ENCODE peak calls at places on chromosomes 6 and 20, in six cellular contexts. M is left ventricle myocardium inferior, T is Calu3, G is K562, R is GM12878, C is psoas muscle. S is an unnamed sample.

GRCh38 chr6:164640946-164641345 is 668.5 kb downstream of the C6orf118 start:
- DNase-seq in G (no peak), R (no peak), C (no peak), T (no peak), M (no peak), S (no peak)

GRCh38 chr6:37171970-37172812 is 2.2 kb downstream of the PIM1 start:
- DNase-seq in M (peak), R (peak), C (peak), G (peak), T (peak), S (no peak)

GRCh38 chr6:15372932-15373331 is 127.1 kb downstream of the JARID2 start:
- DNase-seq in G (no peak), M (no peak), R (no peak), T (no peak), C (no peak), S (no peak)

GRCh38 chr6:135233676-135234491 is 52.8 kb downstream of the MYB start:
- DNase-seq in M (no peak), R (no peak), C (no peak), T (no peak), G (no peak), S (no peak)

GRCh38 chr20:49024220-49024619 is 21.9 kb upstream of the CSE1L start:
- DNase-seq in C (no peak), M (no peak), G (no peak), T (no peak), R (no peak), S (no peak)

GRCh38 chr6:112851141-112851540 is 504.0 kb downstream of the RFPL4B start:
- DNase-seq in G (no peak), R (no peak), T (no peak), M (no peak), C (no peak), S (no peak)

GRCh38 chr20:44738779-44739477 is 6.7 kb upstream of the KCNK15 start:
- DNase-seq in C (no peak), R (peak), M (no peak), T (peak), G (peak), S (no peak)

GRCh38 chr20:61259741-61260140 is 7.7 kb downstream of the CDH4 start:
- DNase-seq in C (no peak), M (no peak), R (no peak), T (no peak), G (no peak), S (no peak)

GRCh38 chr6:103273048-103273447 is 1586.7 kb downstream of the HACE1 start:
- DNase-seq in T (no peak), R (no peak), G (peak), C (no peak), M (no peak), S (no peak)

GRCh38 chr20:33945391-33946079 is 48.2 kb upstream of the RALY start:
- DNase-seq in R (no peak), T (no peak), C (no peak), M (no peak), G (no peak), S (no peak)

GRCh38 chr20:33944914-33945313 is 48.8 kb upstream of the RALY start:
- DNase-seq in C (no peak), R (no peak), T (no peak), G (no peak), M (no peak), S (no peak)

GRCh38 chr20:33951171-33951570 is 42.5 kb upstream of the RALY start:
- DNase-seq in R (no peak), T (no peak), C (no peak), G (no peak), M (no peak), S (no peak)

GRCh38 chr20:33948480-33948879 is 45.2 kb upstream of the RALY start:
- DNase-seq in C (no peak), G (no peak), M (no peak), T (no peak), R (no peak), S (no peak)

DNA sequence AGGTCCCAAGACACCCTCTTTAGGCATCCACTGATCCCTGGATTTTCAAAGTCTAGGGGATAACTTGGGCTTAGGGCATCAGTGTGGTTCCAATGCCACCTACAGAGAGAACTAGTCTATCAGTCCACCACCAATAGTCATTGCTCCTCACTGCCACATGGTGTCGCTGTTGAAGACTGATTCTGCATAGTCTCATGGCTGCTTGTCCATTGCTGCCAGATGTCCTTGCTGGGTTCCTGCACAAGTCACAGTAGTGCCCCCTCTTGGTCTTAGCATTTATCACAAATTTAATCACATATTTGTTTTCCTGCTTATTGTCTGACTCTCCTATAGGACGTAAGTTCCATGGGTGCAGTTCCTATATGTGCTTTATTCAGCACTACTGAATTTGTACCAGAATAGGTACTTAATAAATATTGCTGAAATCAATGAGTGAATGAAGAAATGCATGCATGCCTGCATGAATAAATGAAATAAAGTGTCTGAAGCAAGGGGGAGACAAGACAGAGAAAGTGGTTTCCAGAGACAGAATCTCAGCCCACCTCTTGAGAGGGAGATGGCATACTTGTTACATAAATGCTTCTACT is 45.9 kb upstream of the RALY start:
- DNase-seq in M (no peak), G (peak), T (peak), R (peak), C (no peak), S (no peak)
- TF ChIP-seq CTCF in M (peak), G (peak), T (peak), R (peak), C (peak), S (peak)

DNA sequence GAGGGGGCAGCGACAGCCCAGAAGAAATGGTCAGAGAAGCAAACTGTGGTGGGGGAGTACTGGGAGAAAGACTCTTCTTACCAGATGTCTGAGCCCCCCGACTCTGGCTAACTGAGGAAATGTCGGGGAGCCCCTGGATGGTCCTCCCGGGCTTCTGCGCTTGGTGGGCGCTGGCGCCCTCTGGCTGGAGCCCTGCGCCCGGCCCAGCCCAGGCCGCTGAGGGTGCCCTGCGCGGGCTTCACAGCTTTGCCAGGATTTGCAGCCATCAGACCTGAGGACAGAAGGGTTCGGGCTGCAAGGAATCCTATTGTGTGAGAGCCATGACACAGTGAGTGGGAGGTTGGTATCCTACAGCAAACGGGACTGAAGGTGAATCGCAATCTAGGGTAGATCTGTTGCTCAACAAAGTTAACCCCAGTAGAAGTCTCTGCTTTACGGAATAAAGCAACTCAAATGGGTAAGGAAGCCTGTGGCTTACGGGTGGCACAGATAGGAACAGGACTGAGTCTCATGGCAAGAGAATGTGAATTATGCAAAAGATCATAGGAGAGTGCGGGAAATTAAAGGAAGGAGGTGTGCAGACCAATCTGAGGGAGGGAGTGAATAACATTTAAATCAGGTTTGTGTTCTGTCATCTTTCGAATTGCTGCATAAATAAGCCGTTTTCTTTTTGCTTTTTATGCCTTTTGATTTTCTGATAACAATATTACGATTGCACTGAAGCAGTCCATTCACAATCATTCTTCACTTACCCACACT is 719 bp upstream of the RCAN2 start:
- DNase-seq in R (no peak), M (peak), G (no peak), T (peak), C (peak), S (no peak)
- TF ChIP-seq CTCF in R (peak), M (peak), G (no peak), T (peak), C (peak), S (peak)

DNA sequence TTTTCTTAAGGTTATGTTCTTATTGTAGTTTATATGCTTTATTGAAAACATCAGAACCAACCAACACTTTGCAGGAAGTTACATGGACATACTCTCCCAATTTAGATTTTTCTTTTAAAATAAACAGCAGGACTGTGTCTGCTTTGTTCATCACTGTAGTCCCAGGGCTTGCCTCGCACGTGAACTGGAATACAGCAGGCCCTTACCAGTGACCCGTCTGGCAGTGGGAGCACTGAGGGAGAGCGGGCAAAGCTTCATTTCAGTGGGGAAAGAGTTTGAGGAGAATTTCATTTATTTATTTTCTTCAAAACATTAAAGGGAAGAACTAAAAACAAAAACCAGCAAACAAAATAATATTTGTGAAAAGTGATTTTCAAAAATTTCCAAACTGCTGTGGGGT is 230.8 kb downstream of the PAX1 start:
- DNase-seq in R (no peak), T (no peak), M (no peak), C (no peak), G (no peak), S (no peak)
- TF ChIP-seq CTCF in R (no peak), T (no peak), M (no peak), C (no peak), G (no peak), S (no peak)

DNA sequence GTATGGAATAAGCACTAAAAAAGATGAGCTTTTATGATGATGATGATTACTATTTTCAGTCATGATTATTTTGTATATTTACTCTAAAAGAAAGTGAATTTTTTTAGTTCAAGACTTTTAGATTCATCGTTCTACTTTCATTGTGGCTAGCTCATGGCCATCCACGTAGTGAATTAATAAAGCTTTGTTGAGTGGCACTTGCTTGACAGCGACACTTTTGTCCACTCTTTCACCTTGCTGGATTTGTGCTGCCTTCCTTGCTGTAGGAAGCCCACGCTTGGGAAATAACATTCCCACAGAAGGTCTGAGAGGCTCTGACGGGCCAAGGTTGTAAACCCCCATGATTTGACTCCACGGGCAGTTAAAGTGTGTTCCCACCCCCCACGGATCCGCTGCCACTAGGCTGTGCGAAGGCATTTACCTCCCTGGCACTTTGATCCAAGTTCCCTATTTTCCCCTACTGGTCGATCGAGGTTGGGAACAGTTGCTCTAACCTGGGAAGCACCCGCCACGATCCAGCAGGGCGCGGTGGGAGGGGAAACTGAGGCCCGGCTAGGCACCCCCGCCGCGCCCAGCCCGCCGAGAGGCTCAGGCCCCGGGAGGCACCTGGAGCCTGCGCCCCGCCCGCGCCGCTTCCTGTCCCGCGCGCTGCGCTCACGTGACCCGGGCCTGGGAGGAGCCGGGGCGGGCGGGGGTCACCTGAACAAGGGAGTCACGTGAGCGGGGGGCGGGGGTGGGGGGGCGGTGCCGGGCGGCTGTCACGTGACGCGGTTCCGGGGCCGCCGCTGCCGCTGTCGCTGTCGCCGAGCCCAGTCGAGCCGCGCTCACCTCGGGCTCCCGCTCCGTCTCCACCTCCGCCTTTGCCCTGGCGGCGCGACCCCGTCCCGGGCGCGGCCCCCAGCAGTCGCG is at the start of gene IGF2R:
- DNase-seq in G (peak), R (no peak), C (peak), T (peak), M (peak), S (no peak)
- TF ChIP-seq CTCF in G (no peak), R (no peak), C (no peak), T (no peak), M (peak), S (peak)

GRCh38 chr20:57435498-57436222 is 44.5 kb downstream of the RBM38 start:
- DNase-seq in R (no peak), M (peak), C (peak), G (peak), T (peak), S (no peak)
- TF ChIP-seq CTCF in R (no peak), M (no peak), C (no peak), G (peak), T (no peak), S (peak)

GRCh38 chr20:42024653-42025052 is 406.5 kb upstream of the CHD6 start:
- DNase-seq in C (no peak), G (no peak), R (no peak), M (no peak), T (no peak), S (no peak)
- TF ChIP-seq CTCF in C (no peak), G (no peak), R (no peak), M (no peak), T (no peak), S (no peak)

GRCh38 chr6:46513533-46513932 is 22.3 kb upstream of the RCAN2 start:
- DNase-seq in C (no peak), G (no peak), M (no peak), R (no peak), T (no peak), S (no peak)

GRCh38 chr6:46509063-46509462 is 17.8 kb upstream of the RCAN2 start:
- DNase-seq in G (no peak), R (no peak), T (no peak), C (no peak), M (no peak), S (no peak)

GRCh38 chr6:46511320-46511719 is 20.1 kb upstream of the RCAN2 start:
- DNase-seq in C (no peak), R (no peak), G (no peak), T (no peak), M (no peak), S (no peak)

GRCh38 chr6:46509981-46510510 is 18.8 kb upstream of the RCAN2 start:
- DNase-seq in T (no peak), C (no peak), R (no peak), M (no peak), G (no peak), S (no peak)

GRCh38 chr6:46510656-46511055 is 19.4 kb upstream of the RCAN2 start:
- DNase-seq in C (no peak), R (no peak), M (no peak), G (no peak), T (no peak), S (no peak)
- TF ChIP-seq CTCF in C (no peak), R (no peak), M (no peak), G (no peak), T (no peak), S (no peak)

GRCh38 chr6:116629467-116630063 is 13.3 kb downstream of the RSPH4A start:
- DNase-seq in G (peak), C (no peak), R (no peak), M (no peak), T (no peak), S (no peak)

GRCh38 chr6:116631379-116631990 is 15.2 kb downstream of the RSPH4A start:
- DNase-seq in T (no peak), G (no peak), M (no peak), C (no peak), R (no peak), S (no peak)

GRCh38 chr6:116633685-116634084 is 17.4 kb downstream of the RSPH4A start:
- DNase-seq in G (no peak), M (no peak), C (no peak), T (no peak), R (no peak), S (no peak)
- TF ChIP-seq CTCF in G (peak), M (no peak), C (no peak), T (no peak), R (peak), S (peak)

GRCh38 chr6:111211411-111212030 is 124.2 kb downstream of the SLC16A10 start:
- DNase-seq in M (no peak), R (no peak), C (peak), T (no peak), G (peak), S (no peak)

GRCh38 chr6:111208928-111209327 is 121.6 kb downstream of the SLC16A10 start:
- DNase-seq in T (no peak), C (no peak), G (no peak), M (no peak), R (no peak), S (no peak)

GRCh38 chr6:111212625-111213024 is 125.3 kb downstream of the SLC16A10 start:
- DNase-seq in M (no peak), C (no peak), T (no peak), R (no peak), G (no peak), S (no peak)

GRCh38 chr6:111207141-111207858 is 120.0 kb downstream of the SLC16A10 start:
- DNase-seq in G (no peak), M (no peak), C (no peak), T (no peak), R (no peak), S (no peak)

GRCh38 chr6:111210074-111210729 is 122.9 kb downstream of the SLC16A10 start:
- DNase-seq in G (peak), M (no peak), R (peak), T (peak), C (no peak), S (no peak)
- TF ChIP-seq CTCF in G (peak), M (peak), R (peak), T (peak), C (peak), S (peak)